ENCODE peak calls at places on chromosomes 6 and 20, in eight cellular contexts. Q is B cell, U is ovary, D is upper lobe of right lung, J is transverse colon, T is fibroblast of pulmonary artery, Y is AG10803, I is glutamatergic neuron. X is an unnamed sample.

GRCh38 chr20:40319056-40319455 is 370.0 kb downstream of the MAFB start:
- DNase-seq in Q (no peak), I (no peak), J (no peak), T (no peak), D (no peak), Y (no peak), U (no peak), X (no peak)

GRCh38 chr6:123564363-123564762 is 72.4 kb downstream of the TRDN start:
- DNase-seq in Y (no peak), I (no peak), T (no peak), D (no peak), Q (no peak), U (no peak), J (no peak), X (no peak)

GRCh38 chr20:19688031-19688806 is 69.8 kb upstream of the RIN2 start:
- DNase-seq in U (peak), Q (no peak), I (peak), J (peak), Y (peak), D (peak), T (peak), X (peak)

GRCh38 chr20:13953227-13953626 is 37.2 kb downstream of the SEL1L2 start:
- DNase-seq in D (no peak), U (no peak), J (no peak), Q (no peak), Y (no peak), I (no peak), T (no peak), X (no peak)

GRCh38 chr6:88670369-88670768 is 293.0 kb downstream of the RNGTT start:
- DNase-seq in D (no peak), T (no peak), U (no peak), I (no peak), Q (no peak), J (no peak), Y (no peak), X (no peak)

GRCh38 chr20:4508773-4509172 is 212.9 kb upstream of the PRND start:
- DNase-seq in J (no peak), Q (no peak), I (no peak), D (no peak), U (no peak), T (no peak), Y (no peak), X (no peak)

GRCh38 chr20:7856756-7857155 is 83.5 kb downstream of the HAO1 start:
- DNase-seq in Q (no peak), J (no peak), D (no peak), U (no peak), T (peak), Y (peak), I (no peak), X (no peak)

GRCh38 chr6:2310042-2310441 is 64.6 kb upstream of the GMDS start:
- DNase-seq in Y (no peak), D (no peak), T (no peak), Q (no peak), U (no peak), I (no peak), J (no peak), X (no peak)

GRCh38 chr6:148177589-148178233 is 164.9 kb upstream of the SASH1 start:
- DNase-seq in Y (peak), D (peak), U (peak), Q (peak), I (peak), T (peak), J (peak), X (no peak)

GRCh38 chr20:34680586-34680985 is 3.7 kb upstream of the PIGU start:
- DNase-seq in U (no peak), I (no peak), Y (peak), J (no peak), T (peak), D (no peak), Q (no peak), X (no peak)

GRCh38 chr20:17660667-17661066 is 21.4 kb downstream of the RRBP1 start:
- DNase-seq in J (no peak), T (no peak), D (peak), Y (no peak), I (no peak), U (no peak), Q (no peak), X (no peak)

GRCh38 chr6:144395014-144395413 is 109.9 kb downstream of the UTRN start:
- DNase-seq in J (no peak), I (no peak), D (no peak), U (no peak), T (peak), Q (no peak), Y (no peak), X (no peak)

GRCh38 chr20:54577637-54578036 is 102.2 kb downstream of the DOK5 start:
- DNase-seq in D (no peak), I (no peak), J (no peak), Y (no peak), U (no peak), Q (no peak), T (no peak), X (no peak)

GRCh38 chr6:44321210-44321609 is 8.1 kb upstream of the AARS2 start:
- DNase-seq in Y (no peak), U (no peak), I (no peak), D (no peak), T (no peak), J (no peak), Q (no peak), X (no peak)

GRCh38 chr6:8803181-8803760 is 367.9 kb upstream of the SLC35B3 start:
- DNase-seq in I (no peak), Y (no peak), T (no peak), J (no peak), Q (no peak), U (no peak), D (no peak), X (no peak)

GRCh38 chr6:49497308-49497707 is 2.4 kb upstream of the GLYATL3 start:
- DNase-seq in Q (no peak), J (no peak), Y (no peak), U (no peak), I (no peak), T (no peak), D (no peak), X (no peak)

GRCh38 chr6:164756142-164756541 is 553.3 kb downstream of the C6orf118 start:
- DNase-seq in D (no peak), J (no peak), U (no peak), T (no peak), Q (no peak), Y (no peak), I (no peak), X (no peak)

GRCh38 chr20:6852478-6852877 is 85.0 kb downstream of the BMP2 start:
- DNase-seq in T (no peak), D (no peak), J (no peak), Q (no peak), I (no peak), Y (no peak), U (no peak), X (no peak)

GRCh38 chr6:23690650-23691049 is 435.4 kb upstream of the NRSN1 start:
- DNase-seq in D (no peak), U (no peak), Y (no peak), I (no peak), Q (no peak), J (no peak), T (no peak), X (no peak)

GRCh38 chr20:21156266-21156665 is 30.4 kb downstream of the KIZ start:
- DNase-seq in T (peak), D (no peak), I (no peak), Y (peak), U (no peak), Q (no peak), J (no peak), X (no peak)

GRCh38 chr20:16864069-16864468 is 115.9 kb downstream of the OTOR start:
- DNase-seq in Y (peak), U (no peak), J (no peak), I (no peak), D (no peak), T (peak), Q (no peak), X (no peak)

GRCh38 chr6:37541346-37541745 is 41.7 kb upstream of the CCDC167 start:
- DNase-seq in Y (no peak), D (no peak), I (no peak), T (no peak), J (no peak), U (no peak), Q (no peak), X (no peak)

GRCh38 chr20:46960536-46960935 is 65.9 kb downstream of the EYA2 start:
- DNase-seq in Y (no peak), J (no peak), D (no peak), Q (no peak), T (no peak), I (no peak), U (no peak), X (no peak)

GRCh38 chr6:1516742-1517520 is 92.8 kb upstream of the FOXC1 start:
- DNase-seq in Y (no peak), J (no peak), Q (no peak), U (no peak), D (no peak), T (no peak), I (no peak), X (no peak)

GRCh38 chr6:165632194-165632593 is 30.8 kb downstream of the PDE10A start:
- DNase-seq in U (no peak), J (no peak), Q (no peak), I (no peak), T (peak), D (no peak), Y (no peak), X (no peak)

GRCh38 chr6:47277702-47278101 is 32.0 kb downstream of the TNFRSF21 start:
- DNase-seq in Y (no peak), I (no peak), T (no peak), J (no peak), U (no peak), Q (no peak), D (no peak), X (no peak)

GRCh38 chr20:58818585-58819285 is 32.0 kb downstream of the GNAS-AS1 start:
- DNase-seq in D (no peak), Q (no peak), U (no peak), J (no peak), T (peak), Y (peak), I (no peak), X (no peak)

GRCh38 chr20:4227085-4227821 is 211.9 kb upstream of the RNF24 start:
- DNase-seq in I (no peak), J (no peak), U (no peak), D (no peak), T (peak), Y (peak), Q (no peak), X (no peak)

GRCh38 chr6:168226832-168227434 is 92.6 kb downstream of the DACT2 start:
- DNase-seq in I (no peak), Y (no peak), Q (no peak), J (no peak), U (no peak), D (no peak), T (no peak), X (no peak)

GRCh38 chr20:61662226-61662945 is 403.3 kb downstream of the TAF4 start:
- DNase-seq in Q (no peak), T (no peak), D (no peak), J (no peak), Y (no peak), I (no peak), U (no peak), X (no peak)

GRCh38 chr6:39865011-39865888 is 69.0 kb downstream of the MOCS1 start:
- DNase-seq in Y (peak), Q (peak), D (peak), I (peak), J (peak), U (peak), T (peak), X (peak)

GRCh38 chr20:48656661-48657211 is 171.1 kb downstream of the PREX1 start:
- DNase-seq in J (no peak), Q (no peak), U (no peak), Y (no peak), D (no peak), I (peak), T (no peak), X (no peak)

GRCh38 chr6:52410979-52411378 is 9.2 kb upstream of the EFHC1 start:
- DNase-seq in J (no peak), Y (peak), Q (no peak), D (no peak), T (no peak), I (no peak), U (no peak), X (no peak)

GRCh38 chr6:52409499-52409898 is 10.6 kb upstream of the EFHC1 start:
- DNase-seq in T (peak), J (no peak), Y (peak), I (no peak), Q (no peak), D (no peak), U (no peak), X (no peak)

GRCh38 chr6:52405243-52405642 is 14.9 kb upstream of the EFHC1 start:
- DNase-seq in U (no peak), D (no peak), T (no peak), Y (no peak), I (no peak), Q (no peak), J (no peak), X (no peak)

GRCh38 chr6:52403627-52404026 is 16.5 kb upstream of the EFHC1 start:
- DNase-seq in Q (no peak), U (no peak), D (no peak), I (no peak), T (no peak), Y (no peak), J (peak), X (no peak)

GRCh38 chr6:52407467-52407866 is 12.7 kb upstream of the EFHC1 start:
- DNase-seq in D (no peak), J (no peak), T (peak), I (no peak), Y (peak), U (no peak), Q (peak), X (no peak)
- TF ChIP-seq CTCF in D (peak), J (no peak), T (peak), I (peak), Y (peak), U (no peak), Q (peak), X (peak)

GRCh38 chr20:37941992-37942391 is 39.1 kb downstream of the VSTM2L start:
- DNase-seq in U (no peak), T (no peak), Q (no peak), J (no peak), D (no peak), I (no peak), Y (no peak), X (no peak)

GRCh38 chr20:37943033-37943432 is 40.1 kb downstream of the VSTM2L start:
- DNase-seq in J (no peak), T (no peak), Y (no peak), D (no peak), Q (no peak), U (no peak), I (no peak), X (no peak)

GRCh38 chr20:37945034-37945660 is 42.2 kb downstream of the VSTM2L start:
- DNase-seq in I (no peak), J (no peak), D (no peak), T (no peak), U (no peak), Y (no peak), Q (no peak), X (no peak)

GRCh38 chr20:37944456-37944981 is 41.6 kb downstream of the VSTM2L start:
- DNase-seq in D (peak), Q (no peak), Y (no peak), J (no peak), I (no peak), T (no peak), U (no peak), X (no peak)

GRCh38 chr20:37943501-37944455 is 40.9 kb downstream of the VSTM2L start:
- DNase-seq in I (no peak), J (no peak), Q (no peak), U (no peak), Y (no peak), D (peak), T (no peak), X (no peak)
- TF ChIP-seq CTCF in I (no peak), J (no peak), Q (no peak), U (no peak), Y (no peak), D (no peak), T (no peak), X (peak)

GRCh38 chr6:129134535-129134934 is 251.6 kb downstream of the LAMA2 start:
- DNase-seq in T (peak), Q (no peak), U (no peak), J (no peak), Y (no peak), D (no peak), I (no peak), X (no peak)
- TF ChIP-seq CTCF in T (peak), Q (no peak), U (no peak), J (no peak), Y (no peak), D (no peak), I (no peak), X (no peak)

DNA sequence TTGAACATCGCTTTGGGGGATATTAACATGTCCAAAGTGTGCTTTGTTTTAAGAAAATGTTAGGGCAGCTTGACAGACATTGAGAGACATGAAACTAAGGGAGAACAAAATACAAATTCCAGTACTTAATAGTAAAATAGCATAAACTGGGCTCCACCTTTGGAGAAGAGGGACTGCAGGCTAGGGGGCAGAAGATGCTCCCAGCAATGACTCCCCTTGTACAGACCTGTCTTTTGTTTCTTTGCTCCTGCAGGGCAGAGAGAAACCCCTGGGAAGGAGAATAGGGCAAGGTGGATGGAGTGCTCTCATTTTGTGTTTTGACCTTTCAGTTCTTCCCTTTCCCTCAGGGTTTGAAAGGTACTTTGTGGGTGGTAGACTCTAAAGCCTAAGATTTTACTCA is 115.6 kb upstream of the PLCB4 start:
- DNase-seq in Y (no peak), Q (no peak), I (no peak), T (no peak), U (no peak), J (no peak), D (no peak), X (no peak)
- TF ChIP-seq CTCF in Y (no peak), Q (no peak), I (no peak), T (no peak), U (no peak), J (no peak), D (no peak), X (no peak)

GRCh38 chr6:46267515-46267914 is 96.7 kb upstream of the ENPP5 start:
- DNase-seq in Y (no peak), T (no peak), D (no peak), Q (no peak), I (no peak), J (no peak), U (no peak), X (no peak)

GRCh38 chr6:46258249-46258648 is 87.5 kb upstream of the ENPP5 start:
- DNase-seq in J (no peak), U (no peak), Y (no peak), D (no peak), T (no peak), I (no peak), Q (no peak), X (no peak)

GRCh38 chr6:46265373-46265772 is 94.6 kb upstream of the ENPP5 start:
- DNase-seq in J (no peak), T (no peak), Q (no peak), Y (no peak), I (no peak), D (no peak), U (no peak), X (no peak)

GRCh38 chr6:46262928-46263708 is 92.3 kb upstream of the ENPP5 start:
- DNase-seq in Y (peak), U (no peak), I (no peak), D (no peak), J (no peak), T (peak), Q (no peak), X (no peak)

DNA sequence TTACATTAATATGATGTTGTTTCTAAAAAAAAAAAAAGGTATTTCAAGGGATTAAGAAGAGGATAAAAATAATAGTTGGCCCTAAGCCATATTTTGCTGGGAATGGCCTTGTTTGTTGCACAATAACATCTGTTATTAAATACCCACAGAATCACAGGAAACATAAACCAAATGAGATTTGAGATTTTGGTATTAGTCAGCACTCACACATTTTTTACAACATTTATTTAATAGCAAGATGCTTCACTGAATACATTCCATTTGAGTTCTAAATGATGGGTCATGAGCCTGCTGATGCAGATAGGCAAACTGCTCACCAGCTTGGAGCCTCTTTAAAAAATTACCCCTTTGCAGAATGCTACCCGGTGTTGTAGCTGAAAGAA is 92.9 kb upstream of the ENPP5 start:
- DNase-seq in T (peak), Q (no peak), I (no peak), D (no peak), U (no peak), J (no peak), Y (peak), X (no peak)
- TF ChIP-seq CTCF in T (no peak), Q (no peak), I (no peak), D (no peak), U (no peak), J (no peak), Y (no peak), X (no peak)

DNA sequence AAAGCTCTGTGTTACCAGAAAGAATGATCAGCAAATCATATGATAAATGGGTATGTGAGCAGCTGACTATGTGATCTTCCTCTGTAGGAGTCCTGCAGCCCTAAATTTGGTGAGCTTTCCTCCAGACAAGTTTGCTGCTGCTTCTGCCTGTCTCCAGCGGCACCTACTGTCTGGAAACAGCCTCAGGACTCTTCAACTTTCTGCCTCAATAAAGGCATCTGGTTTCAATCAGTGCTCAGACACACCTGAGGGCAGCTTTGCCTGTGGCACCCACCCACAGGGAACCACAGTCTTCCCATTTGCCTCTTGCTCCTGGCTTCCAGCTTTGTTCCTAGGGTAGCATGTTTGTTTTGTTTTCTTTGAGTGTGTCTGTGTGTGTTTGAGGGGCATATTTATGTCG is 727.9 kb upstream of the MAN1A1 start:
- DNase-seq in U (no peak), I (no peak), D (no peak), Y (peak), T (peak), Q (no peak), J (no peak), X (no peak)
- TF ChIP-seq CTCF in U (no peak), I (no peak), D (no peak), Y (peak), T (peak), Q (no peak), J (no peak), X (peak)

DNA sequence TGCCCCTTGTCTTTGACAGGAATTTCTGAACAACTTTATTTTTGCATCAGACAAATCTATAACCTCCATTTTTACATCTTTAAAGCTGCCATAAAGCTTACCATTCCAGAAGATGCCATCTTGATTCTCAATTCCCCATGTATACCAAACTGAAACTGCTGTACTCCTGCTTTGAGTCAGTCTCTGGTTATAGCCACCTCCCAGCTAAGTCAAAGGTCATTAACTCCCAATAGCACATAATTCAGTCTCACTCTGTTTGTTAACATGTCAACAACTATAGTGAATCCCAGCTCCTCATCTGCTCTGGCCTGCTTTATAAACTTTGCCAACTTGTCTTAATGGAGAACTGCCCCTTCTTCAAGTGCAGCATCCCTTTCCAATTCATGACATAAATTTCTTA is 343.6 kb downstream of the FRK start:
- DNase-seq in U (no peak), Y (no peak), D (no peak), T (no peak), J (no peak), Q (no peak), I (no peak), X (no peak)
- TF ChIP-seq CTCF in U (no peak), Y (no peak), D (no peak), T (no peak), J (no peak), Q (no peak), I (no peak), X (no peak)

GRCh38 chr20:36206068-36206467 is 30.2 kb upstream of the AAR2 start:
- DNase-seq in T (no peak), U (no peak), I (no peak), J (no peak), Y (no peak), Q (no peak), D (no peak), X (no peak)

GRCh38 chr20:36203861-36204260 is 32.4 kb upstream of the AAR2 start:
- DNase-seq in U (no peak), J (no peak), T (no peak), Y (no peak), Q (no peak), D (no peak), I (no peak), X (no peak)

GRCh38 chr20:36205026-36205425 is 31.3 kb upstream of the AAR2 start:
- DNase-seq in U (no peak), T (peak), Q (no peak), Y (peak), D (no peak), J (no peak), I (no peak), X (no peak)

GRCh38 chr20:36201198-36201597 is 35.1 kb upstream of the AAR2 start:
- DNase-seq in J (no peak), D (no peak), Y (no peak), T (no peak), U (no peak), I (no peak), Q (no peak), X (no peak)

GRCh38 chr20:36202891-36203338 is 33.4 kb upstream of the AAR2 start:
- DNase-seq in Y (peak), Q (peak), I (peak), U (peak), D (peak), T (peak), J (peak), X (peak)
- TF ChIP-seq CTCF in Y (peak), Q (peak), I (peak), U (peak), D (peak), T (peak), J (peak), X (peak)